ENCODE peak calls at places on chromosomes 13 and 19, in four cellular contexts. B is IMR-90, F is mammary epithelial cell, L is fibroblast of lung. G is an unnamed sample. For H3K4me1, the result is how much of the 10 kb centered on the place peaks cover.

GRCh38 chr13:50990540-50991506 is 81.2 kb downstream of the RNASEH2B start:
- DNase-seq in B (peak), F (no peak), L (peak), G (no peak)

GRCh38 chr13:113041293-113041690 is 64.3 kb upstream of the F7 start:
- DNase-seq in L (no peak), B (no peak), F (no peak), G (peak)

GRCh38 chr19:23283925-23284324 is 33.7 kb upstream of the ZNF724 start:
- DNase-seq in B (peak), L (peak), F (no peak), G (no peak)

GRCh38 chr19:16001481-16002312 is 52.9 kb downstream of the OR10H4 start:
- DNase-seq in L (peak), F (peak), B (peak), G (no peak)

GRCh38 chr19:38799104-38799503 is 10.1 kb downstream of the LGALS7B start:
- DNase-seq in F (no peak), L (no peak), B (peak), G (peak)

GRCh38 chr19:51078731-51079130 is 4.0 kb downstream of the KLK14 start:
- DNase-seq in B (no peak), F (no peak), L (no peak), G (peak)

GRCh38 chr19:54674021-54674617 is 11.3 kb downstream of the LILRB4 start:
- DNase-seq in L (no peak), F (peak), B (no peak), G (no peak)

GRCh38 chr19:33064117-33064777 is 441 bp downstream of the RHPN2 start:
- DNase-seq in L (peak), B (no peak), F (no peak), G (peak)

DNA sequence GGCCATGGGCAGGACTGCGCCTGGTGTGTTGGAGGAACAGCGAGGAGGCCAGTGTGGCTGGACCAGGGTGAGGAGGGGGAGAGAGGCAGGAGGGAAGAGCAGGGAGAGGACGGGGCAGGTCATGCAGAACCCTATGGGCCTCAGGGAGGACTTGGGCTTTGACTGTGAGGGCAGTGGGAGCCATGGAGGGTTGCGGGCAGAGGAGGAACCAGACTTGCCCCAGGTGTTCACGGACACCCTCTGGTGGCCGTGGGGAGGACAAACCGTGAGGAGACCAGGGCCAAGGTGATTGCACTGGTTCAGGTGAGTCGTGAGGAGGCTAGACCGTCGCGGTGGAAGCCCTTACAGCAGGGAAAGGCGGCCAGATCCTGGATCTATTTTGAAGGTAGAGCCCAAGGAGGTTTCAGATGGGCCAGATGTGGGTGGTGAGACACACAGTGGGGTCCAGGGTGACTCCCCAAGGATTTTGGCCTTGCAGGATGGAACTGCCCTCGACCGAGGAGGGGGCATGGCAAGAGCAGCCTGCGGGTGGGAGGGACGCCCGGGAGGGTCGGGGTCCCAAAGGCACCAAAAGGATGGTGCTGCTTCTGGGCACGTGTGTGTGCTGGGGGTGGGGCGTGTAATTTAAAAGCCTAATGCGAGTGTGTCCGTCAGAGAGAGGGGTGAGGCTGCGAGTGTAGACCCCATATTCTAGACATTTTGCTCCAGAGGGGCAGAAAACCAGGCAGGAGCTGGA is 2.7 kb upstream of the REXO1 start:
- DNase-seq in F (no peak), L (no peak), B (no peak), G (no peak)
- H3K9ac ChIP-seq in F (no peak), L (no peak), B (no peak), G (no peak)

DNA sequence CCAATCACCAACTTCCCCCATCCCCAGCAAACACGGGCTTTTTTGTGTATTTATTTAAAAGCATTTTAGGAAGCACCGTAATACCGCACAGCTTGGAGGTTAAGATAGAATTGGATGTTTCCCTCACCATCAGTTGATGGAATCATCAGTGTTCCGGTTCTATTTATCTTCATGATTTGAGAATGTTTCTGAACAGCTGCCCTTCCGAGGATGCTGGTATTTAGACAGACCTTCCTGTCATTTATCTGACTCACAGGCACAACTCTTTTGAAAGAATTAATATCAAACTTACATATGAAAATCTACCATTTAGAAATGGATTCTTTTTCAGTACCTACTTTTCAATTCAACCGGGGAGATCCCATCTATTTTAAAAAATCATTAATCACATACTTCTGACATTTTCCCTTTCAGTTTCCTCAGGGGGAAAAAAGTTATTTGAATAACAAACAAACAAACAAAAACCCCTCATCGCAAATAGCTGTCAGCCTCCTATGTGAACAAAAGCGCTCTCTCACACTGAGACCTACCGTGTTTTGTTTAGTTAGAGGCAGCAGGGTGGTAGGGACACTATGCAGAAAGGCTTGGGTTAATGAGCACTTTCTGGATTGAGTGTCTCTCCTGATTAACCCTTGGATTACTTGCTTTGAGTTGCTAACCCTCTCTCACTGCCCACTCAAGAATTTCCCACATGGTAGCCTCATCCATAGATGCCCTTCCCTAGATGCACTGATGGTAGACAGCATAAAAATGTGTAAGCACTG is 189.3 kb downstream of the TM9SF2 start:
- DNase-seq in L (no peak), F (no peak), B (no peak), G (no peak)
- H3K4me1 ChIP-seq in L (under half), F (under half), B (under half), G (under half)

GRCh38 chr13:30906411-30906990 is 430 bp downstream of the MEDAG start:
- DNase-seq in L (peak), F (no peak), B (no peak), G (peak)
- H3K27ac ChIP-seq in L (peak), F (no peak), B (no peak), G (no peak)

GRCh38 chr13:109645831-109646230 is 140.6 kb downstream of the IRS2 start:
- DNase-seq in F (no peak), B (no peak), L (no peak), G (no peak)
- H3K9ac ChIP-seq in F (no peak), B (no peak), L (no peak), G (no peak)

DNA sequence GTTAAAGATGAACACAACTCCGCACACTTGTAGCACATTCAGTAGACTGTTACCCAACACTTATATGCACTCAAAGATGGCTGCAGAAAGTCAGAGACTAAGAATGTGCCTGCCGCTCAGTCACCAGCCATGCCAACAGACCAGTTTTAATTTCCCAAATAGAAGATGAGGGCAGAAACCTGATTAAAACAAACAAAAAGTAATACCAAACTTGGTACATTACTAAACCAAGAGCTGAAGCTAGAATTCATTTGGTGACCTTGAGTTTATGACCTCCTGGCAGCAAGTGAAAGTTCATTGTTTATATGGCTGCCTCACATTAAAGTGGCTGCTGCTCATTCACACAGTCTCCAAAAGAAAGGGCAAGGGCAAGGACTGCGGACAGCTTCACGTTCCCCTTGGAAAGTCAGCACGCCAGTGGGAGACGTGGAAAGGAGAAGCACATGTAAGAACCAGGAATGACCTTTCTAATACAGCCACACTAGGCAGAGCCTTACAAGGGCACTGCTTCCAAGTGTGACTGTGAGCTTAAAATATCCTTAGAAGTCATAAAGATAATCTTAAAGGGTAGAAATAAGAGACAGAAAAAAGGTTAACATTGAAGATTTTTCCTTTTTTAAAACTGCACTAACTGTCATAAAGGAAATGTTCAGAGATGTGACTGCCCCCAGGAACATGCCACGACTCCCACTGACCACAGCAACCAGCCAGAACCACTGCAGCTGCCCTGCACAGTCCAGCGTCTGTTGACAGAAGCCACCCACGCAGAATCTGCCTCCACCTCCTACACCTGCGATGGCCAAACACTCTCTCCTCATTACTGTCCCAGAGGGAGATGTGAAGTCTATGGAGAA is 73.5 kb downstream of the STK24 start:
- DNase-seq in F (no peak), L (peak), B (peak), G (no peak)
- H3K4me1 ChIP-seq in F (under half), L (under half), B (under half), G (under half)

GRCh38 chr19:9721861-9722260 is 46.7 kb downstream of the ZNF846 start:
- DNase-seq in F (peak), L (no peak), B (no peak), G (no peak)
- H3K27ac ChIP-seq in F (peak), L (no peak), B (no peak), G (no peak)

DNA sequence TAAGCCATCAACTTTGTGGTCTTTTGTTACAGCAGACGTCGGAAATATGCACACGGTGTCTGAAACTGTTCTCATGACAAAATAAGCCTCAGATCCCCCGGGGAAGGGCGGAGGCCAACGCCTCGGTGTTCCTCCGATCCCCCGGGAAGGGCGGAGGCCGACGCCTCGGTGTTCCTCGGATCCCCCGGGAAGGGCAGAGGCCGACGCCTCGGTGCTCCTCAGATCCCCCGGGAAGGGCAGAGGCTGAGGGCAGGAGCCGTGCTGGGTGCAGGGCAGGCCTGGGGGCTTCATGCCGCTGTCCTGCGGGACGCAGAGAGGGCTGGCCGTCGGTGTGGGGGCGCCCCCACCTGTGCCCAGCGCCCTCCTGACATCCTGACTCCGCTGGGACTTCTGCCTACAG is 4.7 kb downstream of the FGF22 start:
- DNase-seq in L (no peak), F (no peak), B (no peak), G (no peak)
- H3K9ac ChIP-seq in L (no peak), F (no peak), B (no peak), G (no peak)